ENCODE peak calls at places on chromosomes 4 and X, in seven cellular contexts. One of them, this sample, is unnamed. For H3K36me3, the result is how much of the 10 kb centered on the place peaks cover.

GRCh38 chr4:140865830-140866229 is 109.6 kb upstream of the TBC1D9 start:
- DNase-seq in sigmoid colon: no peak
- DNase-seq in aorta: no peak
- DNase-seq in lower lobe of right lung: no peak
- DNase-seq in naive thymus-derived CD4-positive, alpha-beta T cell: no peak
- DNase-seq in spleen: no peak
- DNase-seq in uterus: no peak
- DNase-seq in this sample: no peak

GRCh38 chrX:8201896-8202331 is 30.8 kb upstream of the VCX2 start:
- DNase-seq in sigmoid colon: no peak
- DNase-seq in aorta: peak
- DNase-seq in lower lobe of right lung: no peak
- DNase-seq in naive thymus-derived CD4-positive, alpha-beta T cell: no peak
- DNase-seq in spleen: no peak
- DNase-seq in uterus: no peak
- DNase-seq in this sample: no peak

GRCh38 chr4:74319506-74319905 is 11.2 kb downstream of the EPGN start:
- DNase-seq in sigmoid colon: no peak
- DNase-seq in aorta: no peak
- DNase-seq in lower lobe of right lung: no peak
- DNase-seq in naive thymus-derived CD4-positive, alpha-beta T cell: no peak
- DNase-seq in spleen: no peak
- DNase-seq in uterus: no peak
- DNase-seq in this sample: no peak

GRCh38 chr4:2257361-2258001 is 4.4 kb downstream of the MXD4 start:
- DNase-seq in sigmoid colon: peak
- DNase-seq in aorta: peak
- DNase-seq in lower lobe of right lung: peak
- DNase-seq in naive thymus-derived CD4-positive, alpha-beta T cell: no peak
- DNase-seq in spleen: peak
- DNase-seq in uterus: peak
- DNase-seq in this sample: peak

GRCh38 chr4:184448828-184449227 is 25.5 kb downstream of the IRF2 start:
- DNase-seq in sigmoid colon: peak
- DNase-seq in aorta: peak
- DNase-seq in lower lobe of right lung: peak
- DNase-seq in naive thymus-derived CD4-positive, alpha-beta T cell: no peak
- DNase-seq in spleen: no peak
- DNase-seq in uterus: peak
- DNase-seq in this sample: no peak

GRCh38 chr4:6965329-6965728 is 55.7 kb downstream of the TBC1D14 start:
- DNase-seq in sigmoid colon: no peak
- DNase-seq in aorta: no peak
- DNase-seq in lower lobe of right lung: no peak
- DNase-seq in naive thymus-derived CD4-positive, alpha-beta T cell: no peak
- DNase-seq in spleen: no peak
- DNase-seq in uterus: no peak
- DNase-seq in this sample: no peak

GRCh38 chr4:1309261-1310010 is 19.7 kb downstream of the MAEA start:
- DNase-seq in sigmoid colon: peak
- DNase-seq in aorta: peak
- DNase-seq in lower lobe of right lung: peak
- DNase-seq in naive thymus-derived CD4-positive, alpha-beta T cell: peak
- DNase-seq in spleen: peak
- DNase-seq in uterus: peak
- DNase-seq in this sample: peak

GRCh38 chrX:105658136-105658535 is 164.2 kb upstream of the NRK start:
- DNase-seq in sigmoid colon: no peak
- DNase-seq in aorta: no peak
- DNase-seq in lower lobe of right lung: no peak
- DNase-seq in naive thymus-derived CD4-positive, alpha-beta T cell: no peak
- DNase-seq in spleen: no peak
- DNase-seq in uterus: no peak
- DNase-seq in this sample: no peak

GRCh38 chr4:61716437-61716836 is 516.3 kb downstream of the ADGRL3 start:
- DNase-seq in sigmoid colon: no peak
- DNase-seq in aorta: no peak
- DNase-seq in lower lobe of right lung: no peak
- DNase-seq in naive thymus-derived CD4-positive, alpha-beta T cell: no peak
- DNase-seq in spleen: no peak
- DNase-seq in uterus: no peak
- DNase-seq in this sample: no peak

GRCh38 chrX:47484885-47485284 is 1.9 kb upstream of the ZNF41 start:
- DNase-seq in sigmoid colon: peak
- DNase-seq in aorta: no peak
- DNase-seq in lower lobe of right lung: no peak
- DNase-seq in naive thymus-derived CD4-positive, alpha-beta T cell: no peak
- DNase-seq in spleen: no peak
- DNase-seq in uterus: no peak
- DNase-seq in this sample: no peak

GRCh38 chrX:19604375-19604774 is 89.1 kb upstream of the MAP3K15 start:
- DNase-seq in sigmoid colon: no peak
- DNase-seq in aorta: no peak
- DNase-seq in lower lobe of right lung: no peak
- DNase-seq in naive thymus-derived CD4-positive, alpha-beta T cell: no peak
- DNase-seq in spleen: no peak
- DNase-seq in uterus: no peak
- DNase-seq in this sample: no peak

GRCh38 chr4:64582492-64582891 is 173.2 kb upstream of the TECRL start:
- DNase-seq in sigmoid colon: no peak
- DNase-seq in aorta: no peak
- DNase-seq in lower lobe of right lung: no peak
- DNase-seq in naive thymus-derived CD4-positive, alpha-beta T cell: no peak
- DNase-seq in spleen: no peak
- DNase-seq in uterus: no peak
- DNase-seq in this sample: no peak

GRCh38 chr4:119729815-119730643 is 101.4 kb upstream of the PDE5A start:
- DNase-seq in sigmoid colon: no peak
- DNase-seq in aorta: peak
- DNase-seq in lower lobe of right lung: no peak
- DNase-seq in naive thymus-derived CD4-positive, alpha-beta T cell: no peak
- DNase-seq in spleen: no peak
- DNase-seq in uterus: no peak
- DNase-seq in this sample: peak

GRCh38 chr4:101953949-101954348 is 163.4 kb downstream of the BANK1 start:
- DNase-seq in sigmoid colon: no peak
- DNase-seq in aorta: no peak
- DNase-seq in lower lobe of right lung: no peak
- DNase-seq in naive thymus-derived CD4-positive, alpha-beta T cell: no peak
- DNase-seq in spleen: no peak
- DNase-seq in uterus: no peak
- DNase-seq in this sample: no peak

GRCh38 chr4:168930413-168931196 is 79.5 kb downstream of the CBR4 start:
- DNase-seq in sigmoid colon: no peak
- DNase-seq in aorta: no peak
- DNase-seq in lower lobe of right lung: no peak
- DNase-seq in naive thymus-derived CD4-positive, alpha-beta T cell: no peak
- DNase-seq in spleen: no peak
- DNase-seq in uterus: no peak
- DNase-seq in this sample: no peak

GRCh38 chr4:106062452-106062875 is 167.2 kb downstream of the NPNT start:
- DNase-seq in sigmoid colon: no peak
- DNase-seq in aorta: no peak
- DNase-seq in lower lobe of right lung: no peak
- DNase-seq in naive thymus-derived CD4-positive, alpha-beta T cell: no peak
- DNase-seq in spleen: no peak
- DNase-seq in uterus: no peak
- DNase-seq in this sample: no peak

GRCh38 chrX:106906361-106906760 is 3.2 kb upstream of the RIPPLY1 start:
- DNase-seq in sigmoid colon: no peak
- DNase-seq in aorta: no peak
- DNase-seq in lower lobe of right lung: no peak
- DNase-seq in naive thymus-derived CD4-positive, alpha-beta T cell: no peak
- DNase-seq in spleen: no peak
- DNase-seq in uterus: no peak
- DNase-seq in this sample: no peak

GRCh38 chr4:116357758-116358157 is 727.6 kb downstream of the TRAM1L1 start:
- DNase-seq in sigmoid colon: no peak
- DNase-seq in aorta: no peak
- DNase-seq in lower lobe of right lung: peak
- DNase-seq in naive thymus-derived CD4-positive, alpha-beta T cell: no peak
- DNase-seq in spleen: no peak
- DNase-seq in uterus: no peak
- DNase-seq in this sample: no peak

GRCh38 chr4:56909083-56909981 is 1.6 kb downstream of the REST start:
- DNase-seq in sigmoid colon: peak
- DNase-seq in aorta: peak
- DNase-seq in lower lobe of right lung: peak
- DNase-seq in naive thymus-derived CD4-positive, alpha-beta T cell: peak
- DNase-seq in spleen: no peak
- DNase-seq in uterus: peak
- DNase-seq in this sample: peak

GRCh38 chrX:65706041-65706828 is 38.8 kb downstream of the MSN start:
- DNase-seq in sigmoid colon: no peak
- DNase-seq in aorta: peak
- DNase-seq in lower lobe of right lung: no peak
- DNase-seq in naive thymus-derived CD4-positive, alpha-beta T cell: no peak
- DNase-seq in spleen: no peak
- DNase-seq in uterus: no peak
- DNase-seq in this sample: peak

GRCh38 chr4:155906554-155907247 is 3.2 kb downstream of the TDO2 start:
- DNase-seq in sigmoid colon: no peak
- DNase-seq in aorta: peak
- DNase-seq in lower lobe of right lung: no peak
- DNase-seq in naive thymus-derived CD4-positive, alpha-beta T cell: no peak
- DNase-seq in spleen: no peak
- DNase-seq in uterus: no peak
- DNase-seq in this sample: no peak

GRCh38 chr4:94244829-94245185 is 37.1 kb downstream of the SMARCAD1 start:
- DNase-seq in sigmoid colon: no peak
- DNase-seq in aorta: no peak
- DNase-seq in lower lobe of right lung: no peak
- DNase-seq in naive thymus-derived CD4-positive, alpha-beta T cell: no peak
- DNase-seq in spleen: no peak
- DNase-seq in uterus: no peak
- DNase-seq in this sample: no peak

GRCh38 chr4:94240384-94240783 is 32.7 kb downstream of the SMARCAD1 start:
- DNase-seq in sigmoid colon: no peak
- DNase-seq in aorta: no peak
- DNase-seq in lower lobe of right lung: no peak
- DNase-seq in naive thymus-derived CD4-positive, alpha-beta T cell: no peak
- DNase-seq in spleen: no peak
- DNase-seq in uterus: no peak
- DNase-seq in this sample: no peak

GRCh38 chr4:94244087-94244828 is 36.6 kb downstream of the SMARCAD1 start:
- DNase-seq in sigmoid colon: no peak
- DNase-seq in aorta: no peak
- DNase-seq in lower lobe of right lung: no peak
- DNase-seq in naive thymus-derived CD4-positive, alpha-beta T cell: no peak
- DNase-seq in spleen: no peak
- DNase-seq in uterus: no peak
- DNase-seq in this sample: no peak
- H3K36me3 ChIP-seq in sigmoid colon: under half
- H3K36me3 ChIP-seq in aorta: under half
- H3K36me3 ChIP-seq in lower lobe of right lung: half or more
- H3K36me3 ChIP-seq in naive thymus-derived CD4-positive, alpha-beta T cell: half or more
- H3K36me3 ChIP-seq in spleen: under half
- H3K36me3 ChIP-seq in uterus: under half
- H3K36me3 ChIP-seq in this sample: under half

GRCh38 chr4:22471419-22471818 is 44.4 kb downstream of the ADGRA3 start:
- DNase-seq in sigmoid colon: no peak
- DNase-seq in aorta: no peak
- DNase-seq in lower lobe of right lung: no peak
- DNase-seq in naive thymus-derived CD4-positive, alpha-beta T cell: no peak
- DNase-seq in spleen: no peak
- DNase-seq in uterus: no peak
- DNase-seq in this sample: no peak
- H3K27ac ChIP-seq in sigmoid colon: no peak
- H3K27ac ChIP-seq in aorta: no peak
- H3K27ac ChIP-seq in lower lobe of right lung: no peak
- H3K27ac ChIP-seq in naive thymus-derived CD4-positive, alpha-beta T cell: no peak
- H3K27ac ChIP-seq in spleen: no peak
- H3K27ac ChIP-seq in uterus: no peak
- H3K27ac ChIP-seq in this sample: no peak

GRCh38 chrX:134396174-134396573 is 63.8 kb upstream of the HPRT1 start:
- DNase-seq in sigmoid colon: no peak
- DNase-seq in aorta: no peak
- DNase-seq in lower lobe of right lung: no peak
- DNase-seq in naive thymus-derived CD4-positive, alpha-beta T cell: peak
- DNase-seq in spleen: no peak
- DNase-seq in uterus: no peak
- DNase-seq in this sample: no peak
- H3K36me3 ChIP-seq in sigmoid colon: under half
- H3K36me3 ChIP-seq in aorta: under half
- H3K36me3 ChIP-seq in lower lobe of right lung: under half
- H3K36me3 ChIP-seq in naive thymus-derived CD4-positive, alpha-beta T cell: under half
- H3K36me3 ChIP-seq in spleen: under half
- H3K36me3 ChIP-seq in uterus: under half
- H3K36me3 ChIP-seq in this sample: under half

GRCh38 chr4:53859305-53859704 is 205.1 kb downstream of the CHIC2 start:
- DNase-seq in sigmoid colon: no peak
- DNase-seq in aorta: no peak
- DNase-seq in lower lobe of right lung: no peak
- DNase-seq in naive thymus-derived CD4-positive, alpha-beta T cell: no peak
- DNase-seq in spleen: no peak
- DNase-seq in uterus: no peak
- DNase-seq in this sample: no peak

GRCh38 chr4:53865031-53865430 is 199.4 kb downstream of the CHIC2 start:
- DNase-seq in sigmoid colon: no peak
- DNase-seq in aorta: no peak
- DNase-seq in lower lobe of right lung: no peak
- DNase-seq in naive thymus-derived CD4-positive, alpha-beta T cell: no peak
- DNase-seq in spleen: no peak
- DNase-seq in uterus: no peak
- DNase-seq in this sample: no peak

GRCh38 chr4:53863163-53863562 is 201.2 kb downstream of the CHIC2 start:
- DNase-seq in sigmoid colon: peak
- DNase-seq in aorta: peak
- DNase-seq in lower lobe of right lung: no peak
- DNase-seq in naive thymus-derived CD4-positive, alpha-beta T cell: no peak
- DNase-seq in spleen: no peak
- DNase-seq in uterus: peak
- DNase-seq in this sample: no peak

GRCh38 chr4:53863731-53864130 is 200.7 kb downstream of the CHIC2 start:
- DNase-seq in sigmoid colon: no peak
- DNase-seq in aorta: no peak
- DNase-seq in lower lobe of right lung: no peak
- DNase-seq in naive thymus-derived CD4-positive, alpha-beta T cell: no peak
- DNase-seq in spleen: no peak
- DNase-seq in uterus: no peak
- DNase-seq in this sample: no peak

DNA sequence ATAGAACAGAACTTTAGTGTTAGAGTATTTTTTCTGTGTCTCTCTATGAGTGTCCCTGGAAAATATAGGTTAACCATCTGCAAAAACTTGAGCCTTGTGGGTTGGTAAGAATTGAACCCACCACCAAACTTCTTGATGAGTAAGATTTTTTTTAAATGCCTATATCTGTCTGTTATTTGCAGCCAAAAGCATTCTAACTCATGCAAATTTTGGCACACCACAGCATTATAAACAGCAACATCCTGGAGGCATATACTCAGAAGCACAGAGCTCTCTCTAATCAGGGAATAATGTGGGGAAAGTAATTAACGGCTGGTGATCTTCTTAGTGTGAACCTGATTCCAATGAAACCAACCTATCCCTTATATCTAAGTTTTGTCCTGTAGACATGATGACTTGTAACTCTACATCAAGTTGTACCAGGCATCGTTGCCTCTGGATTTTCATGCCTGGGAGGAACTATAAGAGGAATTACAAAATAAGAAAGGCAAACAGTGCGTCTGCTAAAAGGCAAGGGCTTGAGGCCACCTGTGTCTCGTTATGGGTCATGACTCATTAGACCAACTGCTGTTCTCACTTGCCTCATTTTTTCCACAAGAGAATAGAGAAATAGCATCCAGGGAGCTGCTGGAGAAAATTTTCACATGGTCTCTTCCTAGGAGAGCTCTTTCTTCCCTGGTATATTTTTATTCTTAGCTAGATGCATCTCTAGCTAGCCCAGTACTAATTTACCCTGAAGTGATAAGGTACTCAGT is 202.4 kb downstream of the CHIC2 start:
- DNase-seq in sigmoid colon: peak
- DNase-seq in aorta: no peak
- DNase-seq in lower lobe of right lung: no peak
- DNase-seq in naive thymus-derived CD4-positive, alpha-beta T cell: no peak
- DNase-seq in spleen: no peak
- DNase-seq in uterus: peak
- DNase-seq in this sample: no peak
- H3K27ac ChIP-seq in sigmoid colon: peak
- H3K27ac ChIP-seq in aorta: no peak
- H3K27ac ChIP-seq in lower lobe of right lung: peak
- H3K27ac ChIP-seq in naive thymus-derived CD4-positive, alpha-beta T cell: no peak
- H3K27ac ChIP-seq in spleen: no peak
- H3K27ac ChIP-seq in uterus: peak
- H3K27ac ChIP-seq in this sample: no peak

This sample was measured in tibial artery.